ENCODE peak calls at places on chromosomes 5 and 9, in nine cellular contexts. One of them, this sample, is unnamed.

GRCh38 chr5:171432581-171433351 is 13.3 kb downstream of the FGF18 start:
- DNase-seq in mammary epithelial cell: no peak
- DNase-seq in GM10248: no peak
- DNase-seq in AG04449: no peak
- DNase-seq in cardiac fibroblast: no peak
- DNase-seq in tibial nerve: no peak
- DNase-seq in Calu3: no peak
- DNase-seq in GM13977: no peak
- DNase-seq in cardiac muscle cell: no peak
- DNase-seq in this sample: no peak

GRCh38 chr5:67702008-67702407 is 505.4 kb upstream of the CD180 start:
- DNase-seq in cardiac muscle cell: no peak
- DNase-seq in Calu3: no peak
- DNase-seq in GM13977: no peak
- DNase-seq in cardiac fibroblast: no peak
- DNase-seq in mammary epithelial cell: no peak
- DNase-seq in tibial nerve: no peak
- DNase-seq in GM10248: no peak
- DNase-seq in AG04449: no peak
- DNase-seq in this sample: no peak

GRCh38 chr9:129287595-129288305 is 109.7 kb upstream of the IER5L start:
- DNase-seq in GM13977: no peak
- DNase-seq in Calu3: no peak
- DNase-seq in tibial nerve: no peak
- DNase-seq in mammary epithelial cell: no peak
- DNase-seq in GM10248: no peak
- DNase-seq in cardiac fibroblast: no peak
- DNase-seq in cardiac muscle cell: no peak
- DNase-seq in AG04449: no peak
- DNase-seq in this sample: no peak

GRCh38 chr5:143887302-143887638 is 75.3 kb downstream of the HMHB1 start:
- DNase-seq in cardiac muscle cell: peak
- DNase-seq in GM13977: no peak
- DNase-seq in cardiac fibroblast: peak
- DNase-seq in GM10248: no peak
- DNase-seq in tibial nerve: no peak
- DNase-seq in mammary epithelial cell: peak
- DNase-seq in AG04449: no peak
- DNase-seq in Calu3: peak
- DNase-seq in this sample: peak

GRCh38 chr5:73321757-73322452 is 126.7 kb downstream of the FOXD1 start:
- DNase-seq in GM13977: no peak
- DNase-seq in AG04449: peak
- DNase-seq in cardiac fibroblast: peak
- DNase-seq in GM10248: no peak
- DNase-seq in mammary epithelial cell: peak
- DNase-seq in Calu3: no peak
- DNase-seq in cardiac muscle cell: peak
- DNase-seq in tibial nerve: no peak
- DNase-seq in this sample: peak

GRCh38 chr5:13745508-13745907 is 199.0 kb downstream of the DNAH5 start:
- DNase-seq in AG04449: peak
- DNase-seq in cardiac fibroblast: no peak
- DNase-seq in cardiac muscle cell: no peak
- DNase-seq in mammary epithelial cell: peak
- DNase-seq in Calu3: no peak
- DNase-seq in tibial nerve: no peak
- DNase-seq in GM10248: no peak
- DNase-seq in GM13977: no peak
- DNase-seq in this sample: peak

GRCh38 chr5:144065766-144066165 is 104.7 kb downstream of the YIPF5 start:
- DNase-seq in AG04449: no peak
- DNase-seq in tibial nerve: no peak
- DNase-seq in cardiac muscle cell: no peak
- DNase-seq in Calu3: no peak
- DNase-seq in mammary epithelial cell: no peak
- DNase-seq in GM10248: no peak
- DNase-seq in cardiac fibroblast: no peak
- DNase-seq in GM13977: no peak
- DNase-seq in this sample: no peak

GRCh38 chr5:146000072-146000471 is 63.7 kb downstream of the SH3RF2 start:
- DNase-seq in Calu3: no peak
- DNase-seq in cardiac muscle cell: no peak
- DNase-seq in AG04449: no peak
- DNase-seq in mammary epithelial cell: no peak
- DNase-seq in GM10248: no peak
- DNase-seq in tibial nerve: no peak
- DNase-seq in cardiac fibroblast: no peak
- DNase-seq in GM13977: no peak
- DNase-seq in this sample: no peak

GRCh38 chr5:176489077-176489476 is 40.9 kb downstream of the FAF2 start:
- DNase-seq in cardiac muscle cell: no peak
- DNase-seq in AG04449: no peak
- DNase-seq in mammary epithelial cell: no peak
- DNase-seq in GM10248: no peak
- DNase-seq in Calu3: no peak
- DNase-seq in tibial nerve: no peak
- DNase-seq in cardiac fibroblast: no peak
- DNase-seq in GM13977: no peak
- DNase-seq in this sample: no peak

GRCh38 chr5:1662559-1663043 is 137.0 kb downstream of the MRPL36 start:
- DNase-seq in GM10248: no peak
- DNase-seq in AG04449: no peak
- DNase-seq in cardiac fibroblast: no peak
- DNase-seq in tibial nerve: no peak
- DNase-seq in GM13977: no peak
- DNase-seq in cardiac muscle cell: no peak
- DNase-seq in Calu3: no peak
- DNase-seq in mammary epithelial cell: no peak
- DNase-seq in this sample: no peak

GRCh38 chr9:121599186-121599871 is 52.1 kb upstream of the DAB2IP start:
- DNase-seq in cardiac fibroblast: peak
- DNase-seq in GM10248: no peak
- DNase-seq in tibial nerve: no peak
- DNase-seq in cardiac muscle cell: peak
- DNase-seq in Calu3: peak
- DNase-seq in GM13977: peak
- DNase-seq in AG04449: no peak
- DNase-seq in mammary epithelial cell: peak
- DNase-seq in this sample: no peak

GRCh38 chr9:33676746-33677505 is 118.4 kb upstream of the PRSS3 start:
- DNase-seq in mammary epithelial cell: peak
- DNase-seq in Calu3: no peak
- DNase-seq in AG04449: no peak
- DNase-seq in tibial nerve: no peak
- DNase-seq in GM13977: peak
- DNase-seq in cardiac muscle cell: peak
- DNase-seq in cardiac fibroblast: peak
- DNase-seq in GM10248: peak
- DNase-seq in this sample: no peak

GRCh38 chr9:137664676-137665075 is 45.9 kb downstream of the EHMT1 start:
- DNase-seq in GM10248: no peak
- DNase-seq in AG04449: no peak
- DNase-seq in mammary epithelial cell: no peak
- DNase-seq in cardiac muscle cell: no peak
- DNase-seq in tibial nerve: no peak
- DNase-seq in cardiac fibroblast: no peak
- DNase-seq in GM13977: no peak
- DNase-seq in Calu3: no peak
- DNase-seq in this sample: no peak

GRCh38 chr9:137665226-137665625 is 46.4 kb downstream of the EHMT1 start:
- DNase-seq in GM10248: no peak
- DNase-seq in AG04449: no peak
- DNase-seq in mammary epithelial cell: no peak
- DNase-seq in tibial nerve: no peak
- DNase-seq in cardiac fibroblast: no peak
- DNase-seq in cardiac muscle cell: no peak
- DNase-seq in Calu3: no peak
- DNase-seq in GM13977: no peak
- DNase-seq in this sample: no peak

GRCh38 chr9:137666950-137667670 is 48.3 kb downstream of the EHMT1 start:
- DNase-seq in cardiac fibroblast: no peak
- DNase-seq in Calu3: no peak
- DNase-seq in GM13977: no peak
- DNase-seq in GM10248: no peak
- DNase-seq in tibial nerve: no peak
- DNase-seq in cardiac muscle cell: no peak
- DNase-seq in mammary epithelial cell: no peak
- DNase-seq in AG04449: no peak
- DNase-seq in this sample: no peak

GRCh38 chr9:137666505-137666809 is 47.7 kb downstream of the EHMT1 start:
- DNase-seq in cardiac fibroblast: no peak
- DNase-seq in tibial nerve: no peak
- DNase-seq in cardiac muscle cell: no peak
- DNase-seq in mammary epithelial cell: no peak
- DNase-seq in GM13977: no peak
- DNase-seq in AG04449: no peak
- DNase-seq in GM10248: no peak
- DNase-seq in Calu3: no peak
- DNase-seq in this sample: no peak

GRCh38 chr9:137665697-137666504 is 47.1 kb downstream of the EHMT1 start:
- DNase-seq in cardiac muscle cell: no peak
- DNase-seq in GM13977: no peak
- DNase-seq in tibial nerve: no peak
- DNase-seq in GM10248: no peak
- DNase-seq in AG04449: no peak
- DNase-seq in mammary epithelial cell: no peak
- DNase-seq in Calu3: no peak
- DNase-seq in cardiac fibroblast: no peak
- DNase-seq in this sample: no peak
- TF ChIP-seq CTCF in cardiac muscle cell: no peak
- TF ChIP-seq CTCF in GM13977: no peak
- TF ChIP-seq CTCF in tibial nerve: peak
- TF ChIP-seq CTCF in GM10248: no peak
- TF ChIP-seq CTCF in AG04449: peak
- TF ChIP-seq CTCF in mammary epithelial cell: no peak
- TF ChIP-seq CTCF in Calu3: no peak
- TF ChIP-seq CTCF in cardiac fibroblast: no peak
- TF ChIP-seq CTCF in this sample: no peak

GRCh38 chr5:112250551-112250950 is 168.5 kb downstream of the EPB41L4A start:
- DNase-seq in mammary epithelial cell: no peak
- DNase-seq in GM10248: no peak
- DNase-seq in cardiac muscle cell: no peak
- DNase-seq in Calu3: no peak
- DNase-seq in cardiac fibroblast: no peak
- DNase-seq in GM13977: no peak
- DNase-seq in tibial nerve: no peak
- DNase-seq in AG04449: no peak
- DNase-seq in this sample: no peak

GRCh38 chr5:112247930-112248329 is 171.1 kb downstream of the EPB41L4A start:
- DNase-seq in Calu3: no peak
- DNase-seq in mammary epithelial cell: no peak
- DNase-seq in GM10248: no peak
- DNase-seq in AG04449: no peak
- DNase-seq in GM13977: no peak
- DNase-seq in cardiac muscle cell: no peak
- DNase-seq in tibial nerve: no peak
- DNase-seq in cardiac fibroblast: no peak
- DNase-seq in this sample: no peak

GRCh38 chr5:112240011-112240410 is 179.1 kb downstream of the EPB41L4A start:
- DNase-seq in cardiac muscle cell: no peak
- DNase-seq in mammary epithelial cell: no peak
- DNase-seq in AG04449: no peak
- DNase-seq in cardiac fibroblast: no peak
- DNase-seq in GM10248: no peak
- DNase-seq in GM13977: no peak
- DNase-seq in Calu3: peak
- DNase-seq in tibial nerve: no peak
- DNase-seq in this sample: no peak

GRCh38 chr5:112248643-112249042 is 170.4 kb downstream of the EPB41L4A start:
- DNase-seq in AG04449: no peak
- DNase-seq in Calu3: no peak
- DNase-seq in mammary epithelial cell: no peak
- DNase-seq in cardiac fibroblast: no peak
- DNase-seq in GM13977: no peak
- DNase-seq in GM10248: no peak
- DNase-seq in cardiac muscle cell: no peak
- DNase-seq in tibial nerve: no peak
- DNase-seq in this sample: no peak

GRCh38 chr5:112245616-112246015 is 173.5 kb downstream of the EPB41L4A start:
- DNase-seq in Calu3: no peak
- DNase-seq in mammary epithelial cell: no peak
- DNase-seq in cardiac fibroblast: no peak
- DNase-seq in AG04449: no peak
- DNase-seq in cardiac muscle cell: no peak
- DNase-seq in tibial nerve: no peak
- DNase-seq in GM13977: no peak
- DNase-seq in GM10248: no peak
- DNase-seq in this sample: no peak
- TF ChIP-seq CTCF in Calu3: no peak
- TF ChIP-seq CTCF in mammary epithelial cell: no peak
- TF ChIP-seq CTCF in cardiac fibroblast: no peak
- TF ChIP-seq CTCF in AG04449: no peak
- TF ChIP-seq CTCF in cardiac muscle cell: no peak
- TF ChIP-seq CTCF in tibial nerve: no peak
- TF ChIP-seq CTCF in GM13977: no peak
- TF ChIP-seq CTCF in GM10248: no peak
- TF ChIP-seq CTCF in this sample: no peak

GRCh38 chr9:37994639-37995347 is 74.2 kb downstream of the SHB start:
- DNase-seq in GM10248: peak
- DNase-seq in tibial nerve: peak
- DNase-seq in cardiac fibroblast: peak
- DNase-seq in mammary epithelial cell: no peak
- DNase-seq in Calu3: no peak
- DNase-seq in GM13977: peak
- DNase-seq in cardiac muscle cell: peak
- DNase-seq in AG04449: no peak
- DNase-seq in this sample: peak
- TF ChIP-seq CTCF in GM10248: no peak
- TF ChIP-seq CTCF in tibial nerve: no peak
- TF ChIP-seq CTCF in cardiac fibroblast: no peak
- TF ChIP-seq CTCF in mammary epithelial cell: no peak
- TF ChIP-seq CTCF in Calu3: no peak
- TF ChIP-seq CTCF in GM13977: no peak
- TF ChIP-seq CTCF in cardiac muscle cell: no peak
- TF ChIP-seq CTCF in AG04449: no peak
- TF ChIP-seq CTCF in this sample: peak

DNA sequence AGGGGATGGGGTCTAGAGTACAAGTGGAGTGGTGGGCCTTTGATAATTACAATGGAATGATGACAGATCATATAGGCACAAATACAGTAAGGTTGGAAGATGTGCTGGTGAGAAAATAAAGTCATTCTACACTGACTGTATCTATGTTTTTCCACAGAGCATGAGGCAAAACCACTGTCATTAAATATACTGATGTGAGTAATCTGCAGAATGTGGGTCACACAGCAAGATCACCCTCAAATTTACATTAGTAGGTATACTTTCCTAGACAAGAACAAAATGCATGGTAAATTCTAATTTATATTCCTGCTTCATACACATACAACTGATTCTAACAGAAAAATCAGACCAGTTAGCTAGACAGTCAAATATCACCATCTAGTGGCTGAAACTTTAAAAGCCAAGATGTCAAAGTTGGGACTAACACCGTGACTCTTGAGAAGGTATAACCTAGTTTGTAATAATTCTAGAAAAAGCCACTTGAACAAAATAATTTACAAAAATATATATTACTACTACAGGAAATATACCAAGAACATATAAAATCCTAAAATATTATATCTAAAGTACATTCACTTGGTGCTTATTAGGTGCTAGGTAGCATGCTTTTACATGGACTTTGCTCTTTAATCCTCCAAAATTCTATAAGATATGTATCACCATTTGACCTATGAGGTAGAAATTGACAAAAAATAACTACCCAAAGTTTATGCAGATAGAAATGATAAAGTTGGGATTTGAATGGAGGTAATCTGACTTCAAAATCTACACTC is 19.5 kb downstream of the TTC33 start:
- DNase-seq in Calu3: peak
- DNase-seq in GM13977: peak
- DNase-seq in cardiac fibroblast: peak
- DNase-seq in AG04449: no peak
- DNase-seq in mammary epithelial cell: peak
- DNase-seq in tibial nerve: peak
- DNase-seq in cardiac muscle cell: peak
- DNase-seq in GM10248: peak
- DNase-seq in this sample: peak
- TF ChIP-seq CTCF in Calu3: peak
- TF ChIP-seq CTCF in GM13977: peak
- TF ChIP-seq CTCF in cardiac fibroblast: peak
- TF ChIP-seq CTCF in AG04449: peak
- TF ChIP-seq CTCF in mammary epithelial cell: peak
- TF ChIP-seq CTCF in tibial nerve: peak
- TF ChIP-seq CTCF in cardiac muscle cell: peak
- TF ChIP-seq CTCF in GM10248: peak
- TF ChIP-seq CTCF in this sample: peak